ENCODE peak calls at places on chromosomes 12 and 14, in six cellular contexts. L is KBM-7, E is fibroblast of the conjunctiva, G is Peyer's patch, H is HS-5, R is fibroblast of pulmonary artery. V is an unnamed sample.

GRCh38 chr14:69505338-69506240 is 21.1 kb downstream of the PLEKHD1 start:
- DNase-seq in E (no peak), H (no peak), L (no peak), G (no peak), R (no peak), V (no peak)

GRCh38 chr12:79988368-79988767 is 53.5 kb upstream of the PPP1R12A start:
- DNase-seq in L (no peak), R (peak), E (no peak), H (no peak), G (no peak), V (no peak)

GRCh38 chr12:63826002-63826585 is 18.4 kb upstream of the SRGAP1 start:
- DNase-seq in G (no peak), H (peak), L (peak), E (peak), R (peak), V (no peak)

GRCh38 chr12:119780786-119781434 is 96.2 kb downstream of the CIT start:
- DNase-seq in H (no peak), E (peak), R (peak), G (no peak), L (no peak), V (no peak)

GRCh38 chr12:42090899-42091298 is 53.8 kb downstream of the GXYLT1 start:
- DNase-seq in G (no peak), R (peak), E (peak), H (peak), L (no peak), V (no peak)

GRCh38 chr12:47071241-47071852 is 8.1 kb upstream of the PCED1B start:
- DNase-seq in E (no peak), H (no peak), G (no peak), L (peak), R (no peak), V (no peak)

GRCh38 chr12:109842021-109842420 is 8.8 kb upstream of the TRPV4 start:
- DNase-seq in H (no peak), G (no peak), L (no peak), E (no peak), R (no peak), V (no peak)

GRCh38 chr12:75908961-75909699 is 122.4 kb downstream of the PHLDA1 start:
- DNase-seq in G (no peak), L (no peak), R (peak), E (peak), H (no peak), V (peak)

GRCh38 chr14:100440758-100441203 is 117.6 kb downstream of the SLC25A47 start:
- DNase-seq in L (no peak), G (no peak), E (no peak), H (no peak), R (peak), V (no peak)

GRCh38 chr12:98373019-98373554 is 142.3 kb upstream of the TMPO start:
- DNase-seq in E (peak), R (peak), L (peak), G (no peak), H (no peak), V (no peak)

GRCh38 chr12:75585309-75585708 is 73.9 kb upstream of the KRR1 start:
- DNase-seq in L (no peak), E (peak), H (peak), G (no peak), R (peak), V (no peak)

GRCh38 chr12:114903394-114903748 is 219.4 kb upstream of the TBX3 start:
- DNase-seq in G (no peak), H (no peak), L (no peak), R (no peak), E (no peak), V (no peak)

GRCh38 chr12:108597559-108598471 is at the start of gene TMEM119:
- DNase-seq in L (peak), R (no peak), G (no peak), H (no peak), E (peak), V (no peak)

GRCh38 chr12:124480469-124481256 is 86.7 kb downstream of the NCOR2 start:
- DNase-seq in L (peak), R (peak), H (no peak), G (no peak), E (peak), V (no peak)

GRCh38 chr12:123936956-123937706 is 35.5 kb downstream of the CCDC92 start:
- DNase-seq in H (no peak), L (no peak), R (no peak), G (no peak), E (no peak), V (no peak)

GRCh38 chr12:14454098-14454907 is 88.8 kb downstream of the ATF7IP start:
- DNase-seq in H (no peak), R (peak), G (no peak), E (no peak), L (peak), V (no peak)

GRCh38 chr12:96711364-96711763 is 195.7 kb upstream of the NEDD1 start:
- DNase-seq in G (no peak), R (no peak), L (no peak), H (no peak), E (no peak), V (no peak)

GRCh38 chr12:101694297-101694848 is 3.1 kb upstream of the CHPT1 start:
- DNase-seq in G (no peak), E (no peak), L (no peak), R (no peak), H (no peak), V (no peak)

GRCh38 chr12:124928095-124928911 is 13.9 kb upstream of the UBC start:
- DNase-seq in R (peak), E (peak), G (peak), H (peak), L (no peak), V (no peak)

GRCh38 chr14:100147181-100147631 is 12.2 kb downstream of the DEGS2 start:
- DNase-seq in L (peak), E (no peak), H (no peak), G (peak), R (no peak), V (no peak)

GRCh38 chr14:91415794-91416743 is 1.6 kb downstream of the CCDC88C start:
- DNase-seq in E (no peak), L (peak), G (no peak), R (no peak), H (no peak), V (no peak)

GRCh38 chr12:18753481-18754117 is 15.7 kb downstream of the CAPZA3 start:
- DNase-seq in R (no peak), H (no peak), G (no peak), E (no peak), L (no peak), V (no peak)

GRCh38 chr14:24092110-24092959 is 1.8 kb upstream of the PCK2 start:
- DNase-seq in H (no peak), G (peak), E (no peak), L (no peak), R (no peak), V (no peak)

V was measured in brain pericyte.